ENCODE peak calls at places on chromosome 14, in eight cellular contexts. T is EL; J is GM23248; W is NCI-H2107; M is activated CD4-positive, CD25-positive, alpha-beta regulatory T cell; F is stimulated activated effector memory CD8-positive, alpha-beta T cell treated with anti-CD3 and anti-CD28 coated beads, Interleukin-12 subunit alpha, Interleukin-12 subunit beta, amount 100 ng/mL, for 72 hours; R is naive B cell; C is activated CD8-positive, alpha-beta memory T cell treated with anti-CD3 and anti-CD28 coated beads for 48 hours. E is an unnamed sample.

GRCh38 chr14:89212386-89213235 is 204.4 kb downstream of the FOXN3 start:
- DNase-seq in T (no peak), J (no peak), W (no peak), F (no peak), M (no peak), C (no peak), R (no peak), E (no peak)

GRCh38 chr14:30974628-30975027 is 50.8 kb upstream of the AP4S1 start:
- DNase-seq in J (peak; percentile 68), W (no peak), R (no peak), M (no peak), F (no peak), C (no peak), T (peak; percentile 56), E (no peak)

GRCh38 chr14:90815817-90816662 is at the start of gene TTC7B:
- DNase-seq in W (no peak), F (peak; percentile 62), C (no peak), R (peak; percentile 35), J (peak; percentile 70), M (no peak), T (peak; percentile 36), E (no peak)

GRCh38 chr14:103657466-103657865 is 28.5 kb downstream of the KLC1 start:
- DNase-seq in C (no peak), T (peak; percentile 84), R (no peak), W (no peak), M (no peak), J (peak; percentile 94), F (no peak), E (no peak)

GRCh38 chr14:61482348-61483206 is 161.2 kb downstream of the PRKCH start:
- DNase-seq in F (no peak), T (no peak), J (no peak), R (no peak), W (no peak), M (no peak), C (no peak), E (no peak)

GRCh38 chr14:31426663-31427062 is 6.3 kb upstream of the HEATR5A start:
- DNase-seq in M (no peak), C (no peak), R (no peak), T (no peak), W (no peak), J (no peak), F (no peak), E (no peak)

GRCh38 chr14:37864128-37864527 is 268.7 kb downstream of the TTC6 start:
- DNase-seq in T (no peak), F (no peak), J (no peak), C (no peak), M (no peak), W (no peak), R (no peak), E (no peak)

GRCh38 chr14:99268776-99269510 is 3.1 kb downstream of the BCL11B start:
- DNase-seq in T (no peak), W (no peak), F (peak; percentile 65), M (no peak), R (no peak), C (no peak), J (no peak), E (no peak)

GRCh38 chr14:21525995-21526671 is at the start of gene SALL2:
- DNase-seq in T (peak; percentile 76), W (peak; percentile 98), M (peak; percentile 37), F (peak; percentile 72), R (peak; percentile 13), J (peak; percentile 55), C (no peak), E (peak; percentile 78)

GRCh38 chr14:69519253-69519661 is 34.7 kb downstream of the PLEKHD1 start:
- DNase-seq in M (no peak), R (no peak), J (no peak), C (no peak), T (no peak), W (no peak), F (no peak), E (no peak)

GRCh38 chr14:21053184-21054122 is 4.2 kb upstream of the RNASE8 start:
- DNase-seq in J (no peak), F (no peak), C (no peak), M (no peak), T (no peak), R (no peak), W (no peak), E (no peak)

GRCh38 chr14:92209141-92209540 is 87.4 kb downstream of the CPSF2 start:
- DNase-seq in R (no peak), J (no peak), F (no peak), C (no peak), M (no peak), W (no peak), T (no peak), E (no peak)

GRCh38 chr14:45198551-45198950 is 54.5 kb downstream of the MIS18BP1 start:
- DNase-seq in F (no peak), J (peak; percentile 71), C (no peak), R (no peak), T (peak; percentile 68), W (no peak), M (no peak), E (no peak)

GRCh38 chr14:95535226-95536021 is 574 bp downstream of the GLRX5 start:
- DNase-seq in R (no peak), F (no peak), M (no peak), T (no peak), C (no peak), J (peak; percentile 59), W (no peak), E (no peak)

GRCh38 chr14:24150567-24150966 is 3.3 kb downstream of the RNF31 start:
- DNase-seq in W (no peak), J (no peak), R (no peak), F (no peak), T (no peak), M (no peak), C (no peak), E (no peak)

GRCh38 chr14:89349196-89350008 is 67.6 kb downstream of the FOXN3 start:
- DNase-seq in J (no peak), M (no peak), C (no peak), R (peak; percentile 16), T (no peak), W (peak; percentile 90), F (no peak), E (peak; percentile 68)

GRCh38 chr14:45262637-45263036 is 9.6 kb upstream of the MIS18BP1 start:
- DNase-seq in R (no peak), T (no peak), J (no peak), M (no peak), F (no peak), W (no peak), C (no peak), E (no peak)